ENCODE peak calls at places on chromosomes 6 and 20, in four cellular contexts. N, A, F and O are unnamed samples. For H3K4me1, the result is how much of the 10 kb centered on the place peaks cover.

GRCh38 chr6:26268659-26269402 is 96.2 kb upstream of the BTN3A2 start:
- DNase-seq in N (no peak), A (no peak), F (no peak), O (peak)

GRCh38 chr6:11497881-11498280 is 39.7 kb upstream of the TMEM170B start:
- DNase-seq in N (peak), A (no peak), F (no peak), O (peak)

GRCh38 chr6:32867559-32868256 is 13.7 kb downstream of the PSMB9 start:
- DNase-seq in N (no peak), A (no peak), F (no peak), O (peak)

GRCh38 chr20:59177266-59178250 is 13.9 kb downstream of the ZNF831 start:
- DNase-seq in N (no peak), A (no peak), F (no peak), O (peak)

GRCh38 chr6:116087437-116088027 is 13.1 kb upstream of the NT5DC1 start:
- DNase-seq in N (no peak), A (no peak), F (no peak), O (no peak)

GRCh38 chr6:166382933-166383816 is at the start of gene MPC1:
- DNase-seq in N (peak), A (peak), F (peak), O (peak)

GRCh38 chr6:78476561-78476960 is 390.8 kb upstream of the IRAK1BP1 start:
- DNase-seq in N (no peak), A (no peak), F (no peak), O (no peak)

GRCh38 chr6:27761391-27761790 is 150.8 kb downstream of the OR2B2 start:
- DNase-seq in N (no peak), A (no peak), F (no peak), O (no peak)

GRCh38 chr20:57177636-57178280 is 88.7 kb downstream of the BMP7 start:
- DNase-seq in N (no peak), A (no peak), F (no peak), O (no peak)

GRCh38 chr6:63882208-63882607 is 246.6 kb downstream of the PHF3 start:
- DNase-seq in N (no peak), A (no peak), F (no peak), O (no peak)

GRCh38 chr20:13221673-13222318 is 722 bp downstream of the ISM1 start:
- DNase-seq in N (peak), A (no peak), F (no peak), O (peak)

GRCh38 chr20:51574248-51575033 is 31.9 kb upstream of the NFATC2 start:
- DNase-seq in N (no peak), A (no peak), F (no peak), O (no peak)

GRCh38 chr6:69542494-69542893 is 254.3 kb downstream of the LMBRD1 start:
- DNase-seq in N (no peak), A (no peak), F (no peak), O (no peak)

GRCh38 chr6:106167105-106167814 is 81.1 kb downstream of the PRDM1 start:
- DNase-seq in N (no peak), A (no peak), F (no peak), O (no peak)

GRCh38 chr20:38452880-38453624 is 17.9 kb upstream of the SNHG17 start:
- DNase-seq in N (no peak), A (no peak), F (no peak), O (peak)

GRCh38 chr6:133290926-133291325 is 49.8 kb downstream of the EYA4 start:
- DNase-seq in N (no peak), A (no peak), F (no peak), O (no peak)
- H3K4me1 ChIP-seq in N (under half), A (under half), F (under half), O (under half)

GRCh38 chr20:23151008-23151703 is 65.0 kb upstream of the CD93 start:
- DNase-seq in N (no peak), A (peak), F (no peak), O (no peak)

GRCh38 chr20:23148721-23149570 is 62.8 kb upstream of the CD93 start:
- DNase-seq in N (no peak), A (peak), F (no peak), O (no peak)

GRCh38 chr20:23147964-23148720 is 62.0 kb upstream of the CD93 start:
- DNase-seq in N (no peak), A (peak), F (peak), O (peak)

GRCh38 chr20:23150304-23151007 is 64.3 kb upstream of the CD93 start:
- DNase-seq in N (no peak), A (peak), F (no peak), O (no peak)

GRCh38 chr20:23149623-23150279 is 63.6 kb upstream of the CD93 start:
- DNase-seq in N (no peak), A (peak), F (no peak), O (no peak)
- H3K4me1 ChIP-seq in N (under half), A (under half), F (under half), O (under half)

GRCh38 chr6:44123544-44123943 is 3.7 kb downstream of the MRPL14 start:
- DNase-seq in N (no peak), A (no peak), F (no peak), O (peak)
- H3K4me1 ChIP-seq in N (under half), A (half or more), F (under half), O (under half)

GRCh38 chr20:63362426-63363009 is 1.4 kb upstream of the CHRNA4 start:
- DNase-seq in N (no peak), A (no peak), F (no peak), O (no peak)
- H3K4me1 ChIP-seq in N (under half), A (under half), F (under half), O (under half)

DNA sequence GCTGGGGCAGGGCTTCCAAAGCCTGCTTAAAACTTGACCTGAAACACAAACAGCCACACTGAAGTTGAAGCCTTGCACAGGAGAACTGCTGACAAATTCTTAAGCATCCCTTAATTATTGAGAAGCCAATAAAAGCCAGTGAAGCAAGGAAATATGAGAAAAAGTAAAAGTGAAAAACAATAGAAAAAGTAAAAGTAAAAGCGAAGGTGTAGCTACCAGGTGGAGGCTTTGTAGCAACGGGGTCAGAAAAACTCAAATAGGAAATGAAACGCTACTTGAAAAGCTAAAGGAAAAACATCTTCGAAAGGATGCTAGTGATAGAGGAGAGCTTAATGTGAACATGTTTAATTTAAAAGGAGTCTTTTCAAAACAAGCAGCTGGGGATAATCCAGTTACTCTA is 97.4 kb downstream of the IRF4 start:
- DNase-seq in N (no peak), A (no peak), F (no peak), O (no peak)
- H3K4me1 ChIP-seq in N (under half), A (under half), F (under half), O (under half)

DNA sequence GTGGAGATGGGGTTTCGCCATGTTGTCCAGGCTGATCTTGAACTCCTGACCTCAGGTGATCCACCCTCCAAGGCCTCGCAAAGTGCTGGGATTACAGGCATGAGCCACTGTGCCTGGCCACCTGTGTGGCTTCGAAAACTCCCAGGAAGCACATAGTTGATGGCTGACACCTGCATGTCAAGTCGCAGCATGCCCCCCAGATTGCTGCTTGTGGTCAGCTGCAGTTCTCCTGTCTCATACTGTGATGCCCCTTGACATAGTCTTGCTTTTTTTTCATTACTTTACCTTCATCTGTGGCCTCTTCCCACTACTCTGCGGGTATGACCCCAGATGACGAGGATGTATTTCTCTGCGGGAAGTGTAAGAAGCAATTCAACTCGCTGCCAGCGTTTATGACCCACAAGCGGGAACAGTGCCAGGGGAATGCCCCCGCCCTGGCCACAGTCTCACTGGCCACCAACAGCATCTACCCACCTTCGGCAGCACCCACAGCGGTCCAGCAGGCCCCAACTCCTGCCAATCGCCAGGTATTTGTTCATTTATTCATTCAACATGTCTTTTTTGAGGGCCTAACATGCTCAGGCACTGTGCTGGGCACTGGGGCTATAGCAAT is 13.1 kb downstream of the ZNF341 start:
- DNase-seq in N (no peak), A (no peak), F (no peak), O (no peak)
- H3K4me1 ChIP-seq in N (under half), A (under half), F (under half), O (under half)

GRCh38 chr6:101879782-101880181 is 486.3 kb downstream of the GRIK2 start:
- DNase-seq in N (no peak), A (no peak), F (no peak), O (no peak)
- H3K4me1 ChIP-seq in N (under half), A (under half), F (under half), O (under half)

DNA sequence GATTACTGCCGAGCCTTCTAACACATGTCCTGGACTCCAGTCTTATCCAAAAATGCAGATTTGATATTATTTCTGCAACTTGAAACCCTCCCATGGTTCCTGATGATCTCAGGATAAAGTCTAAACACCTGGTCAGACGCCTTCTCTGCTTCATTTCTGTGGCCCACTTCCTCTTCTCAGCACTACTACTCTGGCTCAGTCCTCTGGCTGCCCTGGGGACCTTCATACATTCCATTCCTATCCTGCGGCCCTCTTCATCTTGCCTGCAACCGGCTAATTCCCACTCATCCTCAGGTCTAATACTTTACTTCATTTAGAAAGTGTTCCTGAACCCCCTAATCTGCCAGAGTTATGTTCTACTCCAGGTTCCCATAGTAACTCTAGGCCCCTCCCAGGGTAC is 19.0 kb downstream of the MAN1A1 start:
- DNase-seq in N (no peak), A (no peak), F (no peak), O (no peak)
- H3K4me1 ChIP-seq in N (under half), A (under half), F (under half), O (under half)